ENCODE peak calls at places on chromosomes 7 and 10, in six cellular contexts. One of them, this sample, is unnamed. For H3F3A, the result is how much of the 10 kb centered on the place peaks cover.

GRCh38 chr10:73576178-73576889 is 14.8 kb downstream of the USP54 start:
- DNase-seq in GM23248: peak
- DNase-seq in MM.1S: no peak
- DNase-seq in GM23338: no peak
- DNase-seq in PC-3: peak
- DNase-seq in PC-9: peak
- DNase-seq in this sample: no peak

GRCh38 chr7:3149231-3149960 is 105.7 kb upstream of the CARD11 start:
- DNase-seq in GM23248: no peak
- DNase-seq in MM.1S: no peak
- DNase-seq in GM23338: no peak
- DNase-seq in PC-3: no peak
- DNase-seq in PC-9: no peak
- DNase-seq in this sample: no peak

GRCh38 chr7:37947840-37948198 is 27.4 kb downstream of the EPDR1 start:
- DNase-seq in GM23248: no peak
- DNase-seq in MM.1S: no peak
- DNase-seq in GM23338: peak
- DNase-seq in PC-3: no peak
- DNase-seq in PC-9: no peak
- DNase-seq in this sample: no peak

GRCh38 chr10:113610636-113611601 is 52.9 kb downstream of the NRAP start:
- DNase-seq in GM23248: no peak
- DNase-seq in MM.1S: no peak
- DNase-seq in GM23338: peak
- DNase-seq in PC-3: no peak
- DNase-seq in PC-9: no peak
- DNase-seq in this sample: peak

GRCh38 chr7:19522486-19522885 is 186.4 kb downstream of the POLR1F start:
- DNase-seq in GM23248: peak
- DNase-seq in MM.1S: no peak
- DNase-seq in GM23338: no peak
- DNase-seq in PC-3: peak
- DNase-seq in PC-9: peak
- DNase-seq in this sample: no peak

GRCh38 chr10:76251773-76252617 is 820.6 kb downstream of the LRMDA start:
- DNase-seq in GM23248: peak
- DNase-seq in MM.1S: no peak
- DNase-seq in GM23338: no peak
- DNase-seq in PC-3: no peak
- DNase-seq in PC-9: no peak
- DNase-seq in this sample: no peak

GRCh38 chr7:138257459-138258193 is 181.4 kb downstream of the AKR1D1 start:
- DNase-seq in GM23248: no peak
- DNase-seq in MM.1S: no peak
- DNase-seq in GM23338: no peak
- DNase-seq in PC-3: peak
- DNase-seq in PC-9: peak
- DNase-seq in this sample: no peak

GRCh38 chr10:71357792-71358265 is 38.8 kb downstream of the SLC29A3 start:
- DNase-seq in GM23248: peak
- DNase-seq in MM.1S: no peak
- DNase-seq in GM23338: no peak
- DNase-seq in PC-3: no peak
- DNase-seq in PC-9: no peak
- DNase-seq in this sample: no peak

GRCh38 chr7:134820778-134821177 is 41.3 kb downstream of the CALD1 start:
- DNase-seq in GM23248: no peak
- DNase-seq in MM.1S: no peak
- DNase-seq in GM23338: no peak
- DNase-seq in PC-3: no peak
- DNase-seq in PC-9: no peak
- DNase-seq in this sample: no peak

GRCh38 chr10:104806791-104807190 is 165.7 kb downstream of the SORCS3 start:
- DNase-seq in GM23248: no peak
- DNase-seq in MM.1S: no peak
- DNase-seq in GM23338: no peak
- DNase-seq in PC-3: no peak
- DNase-seq in PC-9: no peak
- DNase-seq in this sample: no peak

GRCh38 chr10:72088879-72089585 is 681 bp upstream of the SPOCK2 start:
- DNase-seq in GM23248: peak
- DNase-seq in MM.1S: no peak
- DNase-seq in GM23338: peak
- DNase-seq in PC-3: no peak
- DNase-seq in PC-9: peak
- DNase-seq in this sample: peak

GRCh38 chr7:43491984-43492383 is 90.9 kb upstream of the STK17A start:
- DNase-seq in GM23248: peak
- DNase-seq in MM.1S: no peak
- DNase-seq in GM23338: no peak
- DNase-seq in PC-3: peak
- DNase-seq in PC-9: no peak
- DNase-seq in this sample: no peak

GRCh38 chr10:101319241-101319915 is 34.6 kb upstream of the BTRC start:
- DNase-seq in GM23248: peak
- DNase-seq in MM.1S: no peak
- DNase-seq in GM23338: peak
- DNase-seq in PC-3: no peak
- DNase-seq in PC-9: no peak
- DNase-seq in this sample: peak

GRCh38 chr10:23432161-23432560 is 6.7 kb upstream of the OTUD1 start:
- DNase-seq in GM23248: peak
- DNase-seq in MM.1S: no peak
- DNase-seq in GM23338: no peak
- DNase-seq in PC-3: peak
- DNase-seq in PC-9: peak
- DNase-seq in this sample: no peak

GRCh38 chr7:134766779-134767566 is 12.5 kb upstream of the CALD1 start:
- DNase-seq in GM23248: peak
- DNase-seq in MM.1S: no peak
- DNase-seq in GM23338: no peak
- DNase-seq in PC-3: no peak
- DNase-seq in PC-9: peak
- DNase-seq in this sample: no peak

GRCh38 chr7:22251284-22251683 is 105.7 kb downstream of the RAPGEF5 start:
- DNase-seq in GM23248: no peak
- DNase-seq in MM.1S: no peak
- DNase-seq in GM23338: peak
- DNase-seq in PC-3: no peak
- DNase-seq in PC-9: no peak
- DNase-seq in this sample: peak

GRCh38 chr7:28126047-28127041 is 54.3 kb downstream of the JAZF1 start:
- DNase-seq in GM23248: peak
- DNase-seq in MM.1S: no peak
- DNase-seq in GM23338: no peak
- DNase-seq in PC-3: no peak
- DNase-seq in PC-9: no peak
- DNase-seq in this sample: no peak

GRCh38 chr10:114208351-114208750 is 29.2 kb downstream of the TDRD1 start:
- DNase-seq in GM23248: no peak
- DNase-seq in MM.1S: no peak
- DNase-seq in GM23338: peak
- DNase-seq in PC-3: no peak
- DNase-seq in PC-9: no peak
- DNase-seq in this sample: peak

GRCh38 chr10:78428579-78428978 is 394.9 kb downstream of the RPS24 start:
- DNase-seq in GM23248: no peak
- DNase-seq in MM.1S: no peak
- DNase-seq in GM23338: no peak
- DNase-seq in PC-3: no peak
- DNase-seq in PC-9: no peak
- DNase-seq in this sample: no peak

GRCh38 chr7:47581442-47581820 is 480 bp downstream of the TNS3 start:
- DNase-seq in GM23248: peak
- DNase-seq in MM.1S: peak
- DNase-seq in GM23338: peak
- DNase-seq in PC-3: peak
- DNase-seq in PC-9: no peak
- DNase-seq in this sample: peak

GRCh38 chr10:62194924-62195674 is 73.5 kb downstream of the RTKN2 start:
- DNase-seq in GM23248: no peak
- DNase-seq in MM.1S: no peak
- DNase-seq in GM23338: no peak
- DNase-seq in PC-3: peak
- DNase-seq in PC-9: peak
- DNase-seq in this sample: no peak

GRCh38 chr10:11297136-11297535 is 279.5 kb downstream of the CELF2 start:
- DNase-seq in GM23248: no peak
- DNase-seq in MM.1S: no peak
- DNase-seq in GM23338: no peak
- DNase-seq in PC-3: no peak
- DNase-seq in PC-9: no peak
- DNase-seq in this sample: no peak

GRCh38 chr10:59971915-59972314 is 65.6 kb upstream of the CCDC6 start:
- DNase-seq in GM23248: no peak
- DNase-seq in MM.1S: no peak
- DNase-seq in GM23338: no peak
- DNase-seq in PC-3: peak
- DNase-seq in PC-9: peak
- DNase-seq in this sample: peak

GRCh38 chr7:22728416-22729029 is 1.5 kb downstream of the IL6 start:
- DNase-seq in GM23248: peak
- DNase-seq in MM.1S: peak
- DNase-seq in GM23338: peak
- DNase-seq in PC-3: peak
- DNase-seq in PC-9: peak
- DNase-seq in this sample: peak

GRCh38 chr7:33107136-33108066 is 1.8 kb downstream of the RP9 start:
- DNase-seq in GM23248: peak
- DNase-seq in MM.1S: peak
- DNase-seq in GM23338: peak
- DNase-seq in PC-3: peak
- DNase-seq in PC-9: no peak
- DNase-seq in this sample: peak

GRCh38 chr7:38863609-38864291 is 45.2 kb downstream of the VPS41 start:
- DNase-seq in GM23248: no peak
- DNase-seq in MM.1S: no peak
- DNase-seq in GM23338: peak
- DNase-seq in PC-3: peak
- DNase-seq in PC-9: peak
- DNase-seq in this sample: no peak

GRCh38 chr10:8566737-8567136 is 512.2 kb downstream of the GATA3 start:
- DNase-seq in GM23248: no peak
- DNase-seq in MM.1S: no peak
- DNase-seq in GM23338: no peak
- DNase-seq in PC-3: no peak
- DNase-seq in PC-9: no peak
- DNase-seq in this sample: no peak

GRCh38 chr7:131547589-131547988 is 8.8 kb downstream of the PODXL start:
- DNase-seq in GM23248: no peak
- DNase-seq in MM.1S: no peak
- DNase-seq in GM23338: no peak
- DNase-seq in PC-3: no peak
- DNase-seq in PC-9: no peak
- DNase-seq in this sample: no peak

DNA sequence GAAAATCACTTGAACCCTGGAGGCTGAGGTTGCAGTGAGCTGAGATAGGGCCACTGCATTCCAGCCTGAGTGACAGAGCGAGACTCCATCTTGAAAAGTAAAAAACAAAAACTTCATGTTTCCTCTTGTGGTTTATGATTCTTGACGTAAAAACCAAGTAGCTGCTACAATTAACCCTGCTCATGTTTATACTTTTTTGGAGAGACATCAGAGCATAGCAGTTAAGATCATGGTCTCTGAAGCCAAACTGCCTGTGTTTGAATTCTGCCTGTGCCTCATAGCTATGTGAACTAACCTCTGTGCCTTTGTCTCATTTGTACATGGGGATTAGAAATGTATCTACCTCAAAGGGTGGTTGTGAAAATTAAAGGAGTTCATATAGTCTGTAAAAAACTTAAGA is 27.2 kb downstream of the SUV39H2 start:
- DNase-seq in GM23248: no peak
- DNase-seq in MM.1S: no peak
- DNase-seq in GM23338: no peak
- DNase-seq in PC-3: no peak
- DNase-seq in PC-9: no peak
- DNase-seq in this sample: no peak
- H3F3A ChIP-seq in GM23248: under half
- H3F3A ChIP-seq in MM.1S: under half
- H3F3A ChIP-seq in GM23338: under half
- H3F3A ChIP-seq in PC-3: under half
- H3F3A ChIP-seq in PC-9: under half
- H3F3A ChIP-seq in this sample: under half

GRCh38 chr10:46553238-46554049 is 3.0 kb downstream of the GPRIN2 start:
- DNase-seq in GM23248: no peak
- DNase-seq in MM.1S: no peak
- DNase-seq in GM23338: no peak
- DNase-seq in PC-3: no peak
- DNase-seq in PC-9: peak
- DNase-seq in this sample: no peak
- TF ChIP-seq EZH2 in GM23248: no peak
- TF ChIP-seq EZH2 in MM.1S: no peak
- TF ChIP-seq EZH2 in GM23338: no peak
- TF ChIP-seq EZH2 in PC-3: no peak
- TF ChIP-seq EZH2 in PC-9: no peak
- TF ChIP-seq EZH2 in this sample: no peak

GRCh38 chr7:24827027-24827426 is 69.8 kb upstream of the GSDME start:
- DNase-seq in GM23248: no peak
- DNase-seq in MM.1S: no peak
- DNase-seq in GM23338: no peak
- DNase-seq in PC-3: peak
- DNase-seq in PC-9: no peak
- DNase-seq in this sample: no peak
- H3F3A ChIP-seq in GM23248: half or more
- H3F3A ChIP-seq in MM.1S: under half
- H3F3A ChIP-seq in GM23338: under half
- H3F3A ChIP-seq in PC-3: under half
- H3F3A ChIP-seq in PC-9: half or more
- H3F3A ChIP-seq in this sample: under half

DNA sequence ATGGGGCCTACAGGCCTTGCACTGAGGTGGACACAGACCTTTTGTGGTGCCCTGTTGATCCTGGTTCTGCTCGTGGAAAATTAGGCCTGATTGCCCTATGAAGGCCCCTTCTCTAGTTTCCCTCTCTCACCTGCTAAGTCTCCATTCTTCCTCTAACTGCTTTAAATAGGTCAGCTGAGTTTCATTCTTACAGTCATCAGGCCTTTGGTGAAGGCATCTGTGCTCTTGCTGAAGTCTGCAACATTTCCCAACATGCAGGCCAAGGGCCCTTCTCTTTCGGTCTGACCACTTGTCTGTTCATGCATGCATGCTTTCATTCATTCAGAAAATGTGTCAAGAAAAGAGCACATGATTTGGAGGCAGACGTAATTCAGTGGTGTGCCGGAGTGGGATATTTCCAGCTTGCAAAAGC is 244.0 kb downstream of the BUB3 start:
- DNase-seq in GM23248: no peak
- DNase-seq in MM.1S: peak
- DNase-seq in GM23338: no peak
- DNase-seq in PC-3: no peak
- DNase-seq in PC-9: no peak
- DNase-seq in this sample: no peak
- TF ChIP-seq EZH2 in GM23248: no peak
- TF ChIP-seq EZH2 in MM.1S: no peak
- TF ChIP-seq EZH2 in GM23338: no peak
- TF ChIP-seq EZH2 in PC-3: no peak
- TF ChIP-seq EZH2 in PC-9: no peak
- TF ChIP-seq EZH2 in this sample: no peak

GRCh38 chr7:158270106-158270775 is 317.4 kb downstream of the PTPRN2 start:
- DNase-seq in GM23248: no peak
- DNase-seq in MM.1S: no peak
- DNase-seq in GM23338: no peak
- DNase-seq in PC-3: no peak
- DNase-seq in PC-9: no peak
- DNase-seq in this sample: no peak
- H3F3A ChIP-seq in GM23248: under half
- H3F3A ChIP-seq in MM.1S: under half
- H3F3A ChIP-seq in GM23338: under half
- H3F3A ChIP-seq in PC-3: under half
- H3F3A ChIP-seq in PC-9: under half
- H3F3A ChIP-seq in this sample: under half